ENCODE peak calls at places on chromosome 9, in ten cellular contexts. Z is mucosa of descending colon; N is heart right ventricle; J is GM23338; S is pancreas; H is CD4-positive, CD25-positive, alpha-beta regulatory T cell; L is kidney; A is OCI-LY7; I is A549; W is H9. M is an unnamed sample. For H3K4me1, the result is how much of the 10 kb centered on the place peaks cover.

GRCh38 chr9:94112716-94113465 is 28.6 kb downstream of the PTPDC1 start:
- DNase-seq in L (no peak), J (no peak), S (no peak), W (no peak), I (no peak), N (no peak), Z (no peak), H (no peak), A (no peak), M (no peak)

GRCh38 chr9:72394061-72394460 is 29.1 kb upstream of the ZFAND5 start:
- DNase-seq in S (no peak), I (no peak), Z (no peak), L (no peak), H (no peak), A (no peak), W (no peak), J (no peak), N (no peak), M (no peak)

GRCh38 chr9:117744390-117744789 is 40.2 kb downstream of the TLR4 start:
- DNase-seq in H (peak), L (no peak), I (no peak), N (no peak), W (no peak), A (no peak), Z (no peak), J (no peak), S (no peak), M (no peak)

GRCh38 chr9:30575691-30576090 is 1808.8 kb upstream of the ACO1 start:
- DNase-seq in W (peak), I (no peak), L (no peak), Z (no peak), H (no peak), A (no peak), N (no peak), J (peak), S (no peak), M (no peak)

GRCh38 chr9:7668541-7668940 is 131.0 kb downstream of the DMAC1 start:
- DNase-seq in J (no peak), A (no peak), L (no peak), Z (peak), I (no peak), W (no peak), N (no peak), H (no peak), S (no peak), M (no peak)

GRCh38 chr9:116377179-116377790 is 223.7 kb downstream of the PAPPA start:
- DNase-seq in N (no peak), L (no peak), J (no peak), H (no peak), Z (no peak), I (peak), W (no peak), A (no peak), S (no peak), M (no peak)

GRCh38 chr9:89669361-89669842 is 64.6 kb downstream of the GADD45G start:
- DNase-seq in W (no peak), Z (no peak), J (no peak), S (peak), N (no peak), I (no peak), H (no peak), A (no peak), L (no peak), M (no peak)

GRCh38 chr9:68832853-68833518 is 127.9 kb downstream of the PIP5K1B start:
- DNase-seq in W (no peak), Z (no peak), A (no peak), J (no peak), L (no peak), S (no peak), I (no peak), N (no peak), H (no peak), M (no peak)

GRCh38 chr9:96169901-96170300 is 132.1 kb downstream of the HSD17B3 start:
- DNase-seq in I (peak), H (no peak), L (no peak), N (no peak), W (no peak), A (no peak), J (no peak), Z (no peak), S (no peak), M (no peak)

GRCh38 chr9:5089737-5090136 is 95.7 kb downstream of the INSL6 start:
- DNase-seq in A (no peak), H (no peak), Z (peak), N (no peak), S (no peak), I (no peak), W (no peak), J (no peak), L (no peak), M (no peak)

GRCh38 chr9:18056269-18056992 is 417.5 kb upstream of the ADAMTSL1 start:
- DNase-seq in S (no peak), Z (no peak), A (no peak), W (no peak), L (no peak), J (no peak), I (no peak), N (no peak), H (no peak), M (no peak)

GRCh38 chr9:99169086-99169485 is 52.7 kb downstream of the ALG2 start:
- DNase-seq in L (no peak), S (no peak), J (peak), I (no peak), A (no peak), W (no peak), N (no peak), Z (no peak), H (no peak), M (no peak)

GRCh38 chr9:6634441-6634840 is 11.1 kb downstream of the GLDC start:
- DNase-seq in S (no peak), L (no peak), H (no peak), I (no peak), N (no peak), Z (no peak), J (no peak), A (no peak), W (no peak), M (no peak)

GRCh38 chr9:99365233-99365980 is 143.3 kb downstream of the SEC61B start:
- DNase-seq in A (no peak), Z (no peak), J (no peak), N (no peak), H (no peak), I (no peak), S (no peak), L (no peak), W (no peak), M (no peak)

GRCh38 chr9:102047549-102047948 is 309.1 kb upstream of the GRIN3A start:
- DNase-seq in L (no peak), I (no peak), W (no peak), A (no peak), N (no peak), S (no peak), J (no peak), Z (no peak), H (no peak), M (no peak)

GRCh38 chr9:124448019-124448418 is 2.2 kb upstream of the ADGRD2 start:
- DNase-seq in I (no peak), J (no peak), W (no peak), Z (no peak), H (no peak), N (peak), S (no peak), A (no peak), L (no peak), M (no peak)

GRCh38 chr9:91359083-91359482 is 2.6 kb downstream of the AUH start:
- DNase-seq in L (no peak), S (no peak), A (no peak), W (no peak), J (no peak), H (peak), I (no peak), N (no peak), Z (no peak), M (no peak)

GRCh38 chr9:90141723-90142122 is 500.9 kb downstream of the DIRAS2 start:
- DNase-seq in J (peak), Z (no peak), L (no peak), I (peak), H (peak), S (no peak), N (no peak), A (peak), W (no peak), M (no peak)

GRCh38 chr9:120841930-120842684 is 615 bp downstream of the PSMD5 start:
- DNase-seq in S (no peak), W (no peak), N (no peak), J (peak), L (no peak), A (peak), I (no peak), H (no peak), Z (no peak), M (no peak)

GRCh38 chr9:133509179-133510083 is 15.3 kb downstream of the MYMK start:
- DNase-seq in J (peak), A (peak), W (peak), Z (peak), H (peak), I (no peak), S (peak), N (peak), L (peak), M (no peak)

GRCh38 chr9:74770508-74771261 is 117.0 kb downstream of the TRPM6 start:
- DNase-seq in Z (peak), N (peak), H (peak), I (peak), A (peak), W (peak), J (peak), S (peak), L (no peak), M (peak)

GRCh38 chr9:21584890-21585289 is 102.8 kb upstream of the IFNE start:
- DNase-seq in L (no peak), I (no peak), J (no peak), N (no peak), W (no peak), A (no peak), Z (no peak), S (no peak), H (no peak), M (no peak)

GRCh38 chr9:95494416-95495371 is 22.1 kb downstream of the PTCH1 start:
- DNase-seq in S (no peak), J (peak), Z (peak), H (peak), I (no peak), N (no peak), A (peak), L (peak), W (peak), M (peak)

GRCh38 chr9:93244510-93245436 is 60.8 kb downstream of the WNK2 start:
- DNase-seq in S (peak), W (no peak), A (peak), N (no peak), L (no peak), I (no peak), H (no peak), Z (peak), J (no peak), M (no peak)

GRCh38 chr9:115367780-115368179 is 249.8 kb upstream of the TNC start:
- DNase-seq in Z (no peak), S (no peak), I (no peak), J (no peak), L (no peak), N (no peak), H (no peak), A (no peak), W (no peak), M (no peak)

GRCh38 chr9:134908524-134909364 is 9.0 kb downstream of the FCN1 start:
- DNase-seq in L (no peak), A (no peak), H (no peak), I (no peak), N (no peak), Z (no peak), S (no peak), J (no peak), W (no peak), M (no peak)

GRCh38 chr9:15243086-15243485 is 63.9 kb downstream of the TTC39B start:
- DNase-seq in L (no peak), A (no peak), H (no peak), S (no peak), I (no peak), W (no peak), Z (no peak), N (no peak), J (no peak), M (no peak)

GRCh38 chr9:78023003-78023741 is 8.4 kb downstream of the GNAQ start:
- DNase-seq in H (no peak), W (no peak), A (no peak), L (no peak), N (no peak), Z (peak), J (peak), S (no peak), I (peak), M (no peak)

GRCh38 chr9:4622016-4622415 is 40.1 kb upstream of the PLPP6 start:
- DNase-seq in J (peak), L (no peak), N (no peak), I (no peak), A (no peak), S (no peak), Z (no peak), H (no peak), W (no peak), M (no peak)

GRCh38 chr9:104826109-104826775 is 62.3 kb downstream of the NIPSNAP3B start:
- DNase-seq in Z (no peak), I (no peak), J (no peak), A (no peak), L (no peak), W (no peak), S (no peak), H (no peak), N (no peak), M (no peak)

GRCh38 chr9:97847474-97848236 is 5.4 kb upstream of the FOXE1 start:
- DNase-seq in I (no peak), S (no peak), A (no peak), L (no peak), H (no peak), Z (no peak), J (peak), W (no peak), N (no peak), M (no peak)

GRCh38 chr9:109918359-109919163 is 138.6 kb downstream of the PALM2AKAP2 start:
- DNase-seq in Z (peak), J (no peak), L (no peak), A (peak), S (no peak), W (no peak), N (no peak), I (no peak), H (peak), M (no peak)

GRCh38 chr9:121483049-121483448 is 16.6 kb downstream of the GGTA1 start:
- DNase-seq in S (no peak), J (no peak), L (no peak), A (no peak), N (no peak), W (no peak), Z (no peak), I (no peak), H (no peak), M (no peak)

GRCh38 chr9:107431461-107431860 is 58.1 kb downstream of the KLF4 start:
- DNase-seq in Z (no peak), S (no peak), N (no peak), I (no peak), W (no peak), J (no peak), L (no peak), A (no peak), H (no peak), M (no peak)

GRCh38 chr9:90919883-90920282 is 118.3 kb downstream of the SYK start:
- DNase-seq in W (no peak), N (peak), Z (no peak), A (no peak), H (no peak), I (no peak), L (no peak), J (no peak), S (no peak), M (no peak)

GRCh38 chr9:95131023-95131943 is 186.2 kb downstream of the FANCC start:
- DNase-seq in S (peak), H (peak), L (no peak), A (peak), I (peak), N (peak), Z (peak), J (peak), W (peak), M (peak)

GRCh38 chr9:33795819-33796218 is 458 bp downstream of the PRSS3 start:
- DNase-seq in A (no peak), W (no peak), S (peak), H (no peak), N (no peak), Z (peak), J (no peak), L (no peak), I (no peak), M (no peak)
- H3K4me1 ChIP-seq in A (under half), W (under half), S (half or more), H (under half), N (under half), Z (under half), J (under half), L (under half), I (under half), M (under half)

GRCh38 chr9:33868430-33869000 is 51.6 kb downstream of the UBE2R2 start:
- DNase-seq in S (no peak), L (no peak), J (no peak), H (no peak), W (no peak), I (no peak), A (no peak), N (no peak), Z (no peak), M (no peak)

GRCh38 chr9:33861917-33862453 is 45.0 kb downstream of the UBE2R2 start:
- DNase-seq in W (no peak), S (no peak), H (no peak), J (no peak), L (no peak), A (no peak), I (no peak), N (no peak), Z (peak), M (no peak)

DNA sequence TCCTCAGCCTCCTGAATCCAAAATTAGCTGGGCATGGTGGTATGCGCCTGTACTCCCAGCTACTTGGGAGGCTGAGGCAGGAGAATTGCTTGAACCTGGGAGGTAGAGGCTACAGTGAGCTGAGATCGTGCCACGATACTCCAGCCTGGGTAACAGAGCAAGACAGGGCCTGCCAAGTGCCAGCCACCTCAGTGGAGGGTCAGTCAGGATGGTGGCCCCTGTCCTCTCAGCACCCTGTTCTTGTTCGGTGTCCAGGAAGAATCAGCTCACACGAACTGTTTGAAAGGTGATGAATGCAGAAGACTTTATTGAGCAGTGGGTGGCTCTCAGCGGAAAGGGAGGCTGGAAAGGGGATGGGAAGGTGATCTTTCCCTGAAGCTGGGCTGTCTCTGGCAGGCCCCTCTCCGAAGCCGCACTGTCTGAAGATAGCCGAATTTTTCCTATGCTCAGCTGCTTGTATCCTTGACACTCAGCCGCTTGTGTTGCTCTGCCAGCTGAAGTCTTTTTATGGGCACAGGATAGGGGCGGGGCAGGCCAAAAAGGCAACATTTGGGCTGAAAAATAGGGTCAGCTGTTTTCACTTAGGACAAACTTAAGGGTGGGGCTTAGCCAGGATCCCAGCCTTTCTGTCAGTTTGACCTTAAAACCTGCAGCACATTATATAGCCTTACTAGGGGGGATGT is 50.9 kb downstream of the UBE2R2 start:
- DNase-seq in S (no peak), N (peak), L (no peak), A (peak), H (no peak), J (no peak), Z (peak), I (no peak), W (no peak), M (no peak)
- H3K4me1 ChIP-seq in S (under half), N (under half), L (under half), A (half or more), H (under half), J (under half), Z (under half), I (under half), W (under half), M (under half)

GRCh38 chr9:131676431-131676972 is 63.4 kb downstream of the RAPGEF1 start:
- DNase-seq in J (no peak), N (no peak), I (no peak), L (no peak), H (peak), W (no peak), A (peak), S (no peak), Z (no peak), M (peak)
- H3K4me1 ChIP-seq in J (half or more), N (half or more), I (under half), L (half or more), H (half or more), W (under half), A (half or more), S (under half), Z (under half), M (half or more)

GRCh38 chr9:35845824-35846771 is 17.1 kb downstream of the TMEM8B start:
- DNase-seq in S (peak), Z (no peak), I (no peak), W (peak), A (no peak), H (no peak), N (no peak), L (no peak), J (peak), M (no peak)

GRCh38 chr9:35842795-35843194 is 13.8 kb downstream of the TMEM8B start:
- DNase-seq in J (no peak), W (no peak), A (no peak), S (no peak), Z (no peak), L (no peak), I (no peak), H (no peak), N (no peak), M (no peak)

GRCh38 chr9:35852267-35852815 is 17.9 kb downstream of the OR13J1 start:
- DNase-seq in H (no peak), A (no peak), W (peak), I (no peak), N (no peak), Z (no peak), L (no peak), S (no peak), J (no peak), M (no peak)

GRCh38 chr9:35844628-35845301 is 15.7 kb downstream of the TMEM8B start:
- DNase-seq in A (peak), J (peak), N (no peak), W (no peak), S (no peak), Z (peak), I (peak), H (peak), L (no peak), M (no peak)

DNA sequence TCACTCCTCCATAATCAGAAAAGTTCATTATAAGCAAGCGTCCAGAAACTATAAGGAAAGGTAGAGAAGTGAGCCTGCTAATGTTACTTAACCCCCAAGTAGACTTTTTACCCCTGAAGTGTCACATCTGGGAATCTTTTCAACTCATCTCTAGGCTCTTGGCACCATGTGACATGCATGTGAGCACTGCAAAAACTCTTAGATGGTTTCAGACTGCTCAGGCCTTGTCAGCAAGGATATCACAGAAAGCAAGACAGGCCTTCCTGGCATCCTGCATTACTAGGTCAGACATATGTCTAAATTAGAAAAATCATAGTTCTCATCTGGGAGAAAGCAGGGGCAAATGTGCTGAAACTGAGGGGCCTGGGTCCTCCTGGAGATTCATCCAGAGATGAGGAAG is 18.8 kb downstream of the TMEM8B start:
- DNase-seq in N (no peak), A (no peak), I (no peak), Z (no peak), H (no peak), L (no peak), W (no peak), S (no peak), J (no peak), M (no peak)
- H3K4me1 ChIP-seq in N (half or more), A (under half), I (under half), Z (under half), H (under half), L (under half), W (under half), S (under half), J (under half), M (under half)

DNA sequence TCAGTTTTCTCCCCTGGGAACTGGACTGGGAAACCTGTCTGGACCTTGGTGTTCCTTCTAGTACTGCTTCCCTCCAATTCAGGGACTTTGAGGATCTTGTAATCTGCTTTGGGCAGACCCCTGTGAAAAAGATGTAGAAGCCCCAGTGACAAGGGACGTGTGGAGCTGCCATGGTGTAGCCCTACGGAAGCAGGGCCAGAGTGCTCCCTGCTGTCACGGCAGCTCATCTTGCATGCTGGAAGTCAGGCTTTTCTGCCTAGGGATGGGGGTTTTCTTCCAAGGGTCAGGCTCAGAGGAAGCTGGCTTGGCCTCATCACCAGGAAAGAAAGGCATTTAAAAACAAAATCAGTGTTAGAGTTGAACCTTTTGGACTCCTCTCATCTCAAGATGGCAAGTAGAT is 86.4 kb downstream of the AMBP start:
- DNase-seq in H (no peak), J (no peak), L (peak), W (no peak), I (no peak), N (no peak), Z (no peak), A (no peak), S (no peak), M (no peak)
- H3K4me1 ChIP-seq in H (under half), J (under half), L (under half), W (under half), I (under half), N (half or more), Z (under half), A (under half), S (under half), M (under half)